ENCODE peak calls at places on chromosomes 11 and 22, in five cellular contexts. Q is fibroblast of gingiva, D is left cardiac atrium, P is nephron progenitor cell, Y is brain microvascular endothelial cell. X is an unnamed sample.

GRCh38 chr22:20636075-20636812 is 128.8 kb downstream of the MED15 start:
- DNase-seq in Q (no peak), D (no peak), P (no peak), Y (no peak), X (no peak)

GRCh38 chr11:134441706-134442105 is 29.7 kb upstream of the B3GAT1 start:
- DNase-seq in Q (no peak), D (no peak), P (no peak), Y (no peak), X (no peak)

GRCh38 chr11:112656772-112657428 is 304.3 kb upstream of the NCAM1 start:
- DNase-seq in Q (peak; percentile 45), D (no peak), P (no peak), Y (peak; percentile 73), X (no peak)

GRCh38 chr11:11297578-11297977 is 55.5 kb downstream of the CSNK2A3 start:
- DNase-seq in Q (no peak), D (no peak), P (no peak), Y (no peak), X (no peak)

GRCh38 chr11:126991596-126991995 is 9.0 kb downstream of the KIRREL3 start:
- DNase-seq in Q (no peak), D (no peak), P (no peak), Y (no peak), X (no peak)

GRCh38 chr11:96748639-96749370 is 359.0 kb downstream of the JRKL start:
- DNase-seq in Q (peak; percentile 42), D (no peak), P (no peak), Y (no peak), X (no peak)

GRCh38 chr11:111748035-111748804 is 18.0 kb downstream of the PPP2R1B start:
- DNase-seq in Q (no peak), D (no peak), P (no peak), Y (no peak), X (no peak)

GRCh38 chr11:62256281-62256680 is 13.7 kb upstream of the SCGB2A2 start:
- DNase-seq in Q (no peak), D (no peak), P (no peak), Y (no peak), X (no peak)

GRCh38 chr22:17634696-17635095 is 3.9 kb upstream of the BCL2L13 start:
- DNase-seq in Q (no peak), D (no peak), P (no peak), Y (no peak), X (no peak)

GRCh38 chr11:28727254-28727653 is 619.1 kb downstream of the METTL15 start:
- DNase-seq in Q (peak; percentile 37), D (no peak), P (no peak), Y (no peak), X (no peak)

GRCh38 chr11:56331861-56332491 is 13.9 kb upstream of the OR8K1 start:
- DNase-seq in Q (no peak), D (no peak), P (no peak), Y (no peak), X (no peak)

GRCh38 chr22:25878933-25879332 is 136.9 kb downstream of the MYO18B start:
- DNase-seq in Q (no peak), D (no peak), P (no peak), Y (no peak), X (no peak)

X was measured in left ventricle myocardium inferior.